ENCODE peak calls at places on chromosomes 7 and 10, in eight cellular contexts. C is adipocyte; N is ovary; X is amygdala; O is activated CD4-positive, alpha-beta T cell treated with anti-CD3 and anti-CD28 coated beads for 48 hours; P is HT1080; U is activated naive CD8-positive, alpha-beta T cell treated with anti-CD3 and anti-CD28 coated beads, Interleukin-2, amount 50 U/mL, for 24 hours; S is activated T-cell treated with anti-CD3 and anti-CD28 coated beads, Interleukin-2, amount 50 U/mL, for 4 hours. R is an unnamed sample.

GRCh38 chr10:47288236-47288635 is 11.8 kb upstream of the GDF10 start:
- DNase-seq in C (no peak), N (no peak), X (no peak), O (no peak), P (no peak), U (no peak), S (no peak), R (no peak)

GRCh38 chr10:12466701-12467100 is 117.4 kb downstream of the CAMK1D start:
- DNase-seq in C (peak), N (no peak), X (no peak), O (no peak), P (peak), U (no peak), S (no peak), R (no peak)

GRCh38 chr7:46291064-46291463 is 370.0 kb upstream of the IGFBP3 start:
- DNase-seq in C (peak), N (no peak), X (no peak), O (no peak), P (peak), U (no peak), S (no peak), R (peak)

GRCh38 chr7:128383781-128384180 is 22.3 kb upstream of the PRRT4 start:
- DNase-seq in C (no peak), N (no peak), X (no peak), O (no peak), P (no peak), U (no peak), S (no peak), R (no peak)

GRCh38 chr7:135158141-135158655 is 10.3 kb downstream of the TMEM140 start:
- DNase-seq in C (no peak), N (no peak), X (no peak), O (no peak), P (no peak), U (no peak), S (no peak), R (no peak)

GRCh38 chr10:81817611-81818160 is 57.3 kb upstream of the NRG3 start:
- DNase-seq in C (no peak), N (no peak), X (no peak), O (no peak), P (no peak), U (no peak), S (no peak), R (no peak)

GRCh38 chr10:62885656-62886461 is 69.7 kb upstream of the EGR2 start:
- DNase-seq in C (peak), N (no peak), X (no peak), O (no peak), P (peak), U (no peak), S (no peak), R (peak)

GRCh38 chr10:35640474-35640873 is 1.6 kb downstream of the FZD8 start:
- DNase-seq in C (peak), N (peak), X (no peak), O (peak), P (peak), U (peak), S (peak), R (peak)

GRCh38 chr7:155778349-155778748 is 33.9 kb downstream of the SHH start:
- DNase-seq in C (no peak), N (no peak), X (no peak), O (no peak), P (no peak), U (no peak), S (no peak), R (no peak)

GRCh38 chr7:134730359-134730758 is 49.1 kb upstream of the CALD1 start:
- DNase-seq in C (peak), N (no peak), X (no peak), O (no peak), P (no peak), U (no peak), S (no peak), R (peak)

GRCh38 chr10:132223156-132223590 is 36.4 kb downstream of the DPYSL4 start:
- DNase-seq in C (peak), N (peak), X (peak), O (peak), P (peak), U (peak), S (peak), R (peak)

GRCh38 chr10:3094565-3095168 is 27.3 kb downstream of the PFKP start:
- DNase-seq in C (no peak), N (no peak), X (no peak), O (no peak), P (no peak), U (no peak), S (no peak), R (no peak)

GRCh38 chr10:20746856-20747255 is 150.3 kb downstream of the NEBL start:
- DNase-seq in C (no peak), N (no peak), X (no peak), O (no peak), P (no peak), U (no peak), S (no peak), R (no peak)

R was measured in ELR.